ENCODE peak calls at places on chromosomes 2 and 18, in five cellular contexts. One of them, this sample, is unnamed.

GRCh38 chr2:72755647-72756423 is 70.0 kb downstream of the EXOC6B start:
- DNase-seq in stomach: no peak
- DNase-seq in HCT116: no peak
- DNase-seq in SK-N-SH: no peak
- DNase-seq in OCI-LY7: no peak
- DNase-seq in this sample: no peak

GRCh38 chr2:86000938-86001312 is 104.8 kb downstream of the POLR1A start:
- DNase-seq in stomach: no peak
- DNase-seq in HCT116: no peak
- DNase-seq in SK-N-SH: no peak
- DNase-seq in OCI-LY7: no peak
- DNase-seq in this sample: no peak

GRCh38 chr2:71682341-71682740 is 229.0 kb downstream of the DYSF start:
- DNase-seq in stomach: no peak
- DNase-seq in HCT116: no peak
- DNase-seq in SK-N-SH: no peak
- DNase-seq in OCI-LY7: no peak
- DNase-seq in this sample: no peak

GRCh38 chr2:98772531-98772930 is 41.6 kb upstream of the MGAT4A start:
- DNase-seq in stomach: no peak
- DNase-seq in HCT116: no peak
- DNase-seq in SK-N-SH: no peak
- DNase-seq in OCI-LY7: no peak
- DNase-seq in this sample: no peak

GRCh38 chr2:145273840-145274239 is 753.9 kb upstream of the ZEB2 start:
- DNase-seq in stomach: no peak
- DNase-seq in HCT116: peak
- DNase-seq in SK-N-SH: no peak
- DNase-seq in OCI-LY7: no peak
- DNase-seq in this sample: no peak

GRCh38 chr2:190640124-190640523 is 8.8 kb upstream of the NAB1 start:
- DNase-seq in stomach: no peak
- DNase-seq in HCT116: no peak
- DNase-seq in SK-N-SH: no peak
- DNase-seq in OCI-LY7: no peak
- DNase-seq in this sample: no peak

GRCh38 chr2:231088779-231089178 is 32.1 kb downstream of the PSMD1 start:
- DNase-seq in stomach: no peak
- DNase-seq in HCT116: no peak
- DNase-seq in SK-N-SH: no peak
- DNase-seq in OCI-LY7: no peak
- DNase-seq in this sample: no peak

GRCh38 chr2:227325824-227326195 is 759 bp downstream of the MFF start:
- DNase-seq in stomach: peak
- DNase-seq in HCT116: no peak
- DNase-seq in SK-N-SH: peak
- DNase-seq in OCI-LY7: peak
- DNase-seq in this sample: peak

GRCh38 chr2:182818541-182819308 is 47.7 kb downstream of the FRZB start:
- DNase-seq in stomach: no peak
- DNase-seq in HCT116: no peak
- DNase-seq in SK-N-SH: peak
- DNase-seq in OCI-LY7: no peak
- DNase-seq in this sample: no peak

GRCh38 chr18:400466-400865 is 100.0 kb downstream of the COLEC12 start:
- DNase-seq in stomach: no peak
- DNase-seq in HCT116: no peak
- DNase-seq in SK-N-SH: no peak
- DNase-seq in OCI-LY7: no peak
- DNase-seq in this sample: no peak

GRCh38 chr2:10344105-10345066 is 41.7 kb downstream of the HPCAL1 start:
- DNase-seq in stomach: no peak
- DNase-seq in HCT116: no peak
- DNase-seq in SK-N-SH: peak
- DNase-seq in OCI-LY7: no peak
- DNase-seq in this sample: no peak

GRCh38 chr2:144162652-144163051 is 357.3 kb downstream of the ZEB2 start:
- DNase-seq in stomach: peak
- DNase-seq in HCT116: peak
- DNase-seq in SK-N-SH: no peak
- DNase-seq in OCI-LY7: peak
- DNase-seq in this sample: peak

GRCh38 chr2:60676950-60677349 is 79.1 kb upstream of the PAPOLG start:
- DNase-seq in stomach: no peak
- DNase-seq in HCT116: no peak
- DNase-seq in SK-N-SH: no peak
- DNase-seq in OCI-LY7: no peak
- DNase-seq in this sample: no peak

GRCh38 chr2:167820488-167820887 is 426.9 kb downstream of the STK39 start:
- DNase-seq in stomach: no peak
- DNase-seq in HCT116: no peak
- DNase-seq in SK-N-SH: no peak
- DNase-seq in OCI-LY7: no peak
- DNase-seq in this sample: no peak

GRCh38 chr2:95023222-95023597 is 2.3 kb upstream of the MAL start:
- DNase-seq in stomach: peak
- DNase-seq in HCT116: peak
- DNase-seq in SK-N-SH: no peak
- DNase-seq in OCI-LY7: peak
- DNase-seq in this sample: no peak

GRCh38 chr2:177282101-177282573 is 17.6 kb upstream of the NFE2L2 start:
- DNase-seq in stomach: no peak
- DNase-seq in HCT116: no peak
- DNase-seq in SK-N-SH: no peak
- DNase-seq in OCI-LY7: no peak
- DNase-seq in this sample: no peak

DNA sequence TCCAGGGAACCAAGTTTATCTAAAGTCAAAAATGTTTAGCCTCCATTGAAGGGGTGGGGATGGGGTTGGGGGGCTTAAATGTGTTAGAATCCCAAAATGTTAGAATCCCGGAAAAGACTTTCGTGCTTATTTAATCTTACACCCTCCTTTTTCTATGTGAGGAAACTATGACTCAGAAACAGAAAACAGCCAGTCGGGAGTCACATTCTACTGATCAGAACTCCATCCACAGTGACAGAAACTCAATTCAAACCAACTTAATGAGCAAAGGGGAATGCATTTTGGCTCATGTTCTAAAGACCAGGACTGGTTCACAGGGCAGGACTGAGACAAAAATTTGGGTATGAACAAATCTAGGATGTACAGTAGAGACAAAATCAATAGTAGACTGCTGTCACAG is 31.9 kb upstream of the AFTPH start:
- DNase-seq in stomach: no peak
- DNase-seq in HCT116: no peak
- DNase-seq in SK-N-SH: no peak
- DNase-seq in OCI-LY7: no peak
- DNase-seq in this sample: no peak
- TF ChIP-seq CTCF in stomach: no peak
- TF ChIP-seq CTCF in HCT116: no peak
- TF ChIP-seq CTCF in SK-N-SH: no peak
- TF ChIP-seq CTCF in OCI-LY7: no peak
- TF ChIP-seq CTCF in this sample: no peak

GRCh38 chr2:31729442-31730092 is 148.8 kb upstream of the SRD5A2 start:
- DNase-seq in stomach: no peak
- DNase-seq in HCT116: peak
- DNase-seq in SK-N-SH: peak
- DNase-seq in OCI-LY7: peak
- DNase-seq in this sample: peak
- TF ChIP-seq CTCF in stomach: no peak
- TF ChIP-seq CTCF in HCT116: peak
- TF ChIP-seq CTCF in SK-N-SH: peak
- TF ChIP-seq CTCF in OCI-LY7: peak
- TF ChIP-seq CTCF in this sample: peak

GRCh38 chr18:1805526-1805925 is 765.8 kb downstream of the METTL4 start:
- DNase-seq in stomach: no peak
- DNase-seq in HCT116: no peak
- DNase-seq in SK-N-SH: no peak
- DNase-seq in OCI-LY7: no peak
- DNase-seq in this sample: no peak

GRCh38 chr18:1811282-1811681 is 760.0 kb downstream of the METTL4 start:
- DNase-seq in stomach: no peak
- DNase-seq in HCT116: no peak
- DNase-seq in SK-N-SH: no peak
- DNase-seq in OCI-LY7: no peak
- DNase-seq in this sample: no peak

GRCh38 chr18:1806884-1807615 is 764.3 kb downstream of the METTL4 start:
- DNase-seq in stomach: no peak
- DNase-seq in HCT116: no peak
- DNase-seq in SK-N-SH: no peak
- DNase-seq in OCI-LY7: no peak
- DNase-seq in this sample: no peak
- TF ChIP-seq CTCF in stomach: no peak
- TF ChIP-seq CTCF in HCT116: peak
- TF ChIP-seq CTCF in SK-N-SH: no peak
- TF ChIP-seq CTCF in OCI-LY7: peak
- TF ChIP-seq CTCF in this sample: no peak

GRCh38 chr18:36622610-36623009 is 206.2 kb downstream of the TPGS2 start:
- DNase-seq in stomach: no peak
- DNase-seq in HCT116: no peak
- DNase-seq in SK-N-SH: no peak
- DNase-seq in OCI-LY7: no peak
- DNase-seq in this sample: no peak

GRCh38 chr18:36625386-36625785 is 203.4 kb downstream of the TPGS2 start:
- DNase-seq in stomach: no peak
- DNase-seq in HCT116: no peak
- DNase-seq in SK-N-SH: no peak
- DNase-seq in OCI-LY7: no peak
- DNase-seq in this sample: no peak

GRCh38 chr18:36627616-36628015 is 201.2 kb downstream of the TPGS2 start:
- DNase-seq in stomach: no peak
- DNase-seq in HCT116: no peak
- DNase-seq in SK-N-SH: no peak
- DNase-seq in OCI-LY7: no peak
- DNase-seq in this sample: no peak

GRCh38 chr18:36623681-36624080 is 205.1 kb downstream of the TPGS2 start:
- DNase-seq in stomach: no peak
- DNase-seq in HCT116: no peak
- DNase-seq in SK-N-SH: no peak
- DNase-seq in OCI-LY7: no peak
- DNase-seq in this sample: no peak

GRCh38 chr18:36624451-36625167 is 204.2 kb downstream of the TPGS2 start:
- DNase-seq in stomach: no peak
- DNase-seq in HCT116: no peak
- DNase-seq in SK-N-SH: no peak
- DNase-seq in OCI-LY7: no peak
- DNase-seq in this sample: no peak
- TF ChIP-seq CTCF in stomach: no peak
- TF ChIP-seq CTCF in HCT116: peak
- TF ChIP-seq CTCF in SK-N-SH: no peak
- TF ChIP-seq CTCF in OCI-LY7: no peak
- TF ChIP-seq CTCF in this sample: no peak

GRCh38 chr2:15548974-15549373 is 12.2 kb downstream of the NBAS start:
- DNase-seq in stomach: no peak
- DNase-seq in HCT116: no peak
- DNase-seq in SK-N-SH: no peak
- DNase-seq in OCI-LY7: no peak
- DNase-seq in this sample: no peak

GRCh38 chr2:15546297-15547098 is 14.6 kb downstream of the NBAS start:
- DNase-seq in stomach: no peak
- DNase-seq in HCT116: no peak
- DNase-seq in SK-N-SH: no peak
- DNase-seq in OCI-LY7: no peak
- DNase-seq in this sample: no peak

GRCh38 chr2:15544227-15544626 is 16.9 kb downstream of the NBAS start:
- DNase-seq in stomach: no peak
- DNase-seq in HCT116: no peak
- DNase-seq in SK-N-SH: no peak
- DNase-seq in OCI-LY7: no peak
- DNase-seq in this sample: no peak

GRCh38 chr2:15543541-15543940 is 17.6 kb downstream of the NBAS start:
- DNase-seq in stomach: no peak
- DNase-seq in HCT116: no peak
- DNase-seq in SK-N-SH: no peak
- DNase-seq in OCI-LY7: no peak
- DNase-seq in this sample: no peak

DNA sequence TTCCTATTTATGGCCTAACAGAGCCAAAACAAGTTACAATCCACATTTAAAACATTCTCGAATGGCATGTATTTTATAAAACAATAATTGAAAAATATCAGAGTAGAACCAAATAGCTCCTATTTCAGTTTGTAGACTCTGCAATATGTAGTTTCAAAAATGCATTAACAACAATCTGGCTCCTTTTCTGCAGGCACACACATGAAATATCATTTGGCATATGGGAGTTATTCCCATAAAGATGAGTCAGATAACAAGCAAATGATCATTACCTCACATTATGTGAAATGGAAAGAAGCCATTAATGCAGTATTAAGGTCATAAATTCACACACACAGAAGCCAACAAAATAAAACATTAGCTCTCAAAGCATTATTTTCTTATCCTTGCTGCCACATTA is 14.0 kb downstream of the NBAS start:
- DNase-seq in stomach: no peak
- DNase-seq in HCT116: no peak
- DNase-seq in SK-N-SH: peak
- DNase-seq in OCI-LY7: no peak
- DNase-seq in this sample: no peak
- TF ChIP-seq CTCF in stomach: no peak
- TF ChIP-seq CTCF in HCT116: no peak
- TF ChIP-seq CTCF in SK-N-SH: no peak
- TF ChIP-seq CTCF in OCI-LY7: no peak
- TF ChIP-seq CTCF in this sample: no peak

DNA sequence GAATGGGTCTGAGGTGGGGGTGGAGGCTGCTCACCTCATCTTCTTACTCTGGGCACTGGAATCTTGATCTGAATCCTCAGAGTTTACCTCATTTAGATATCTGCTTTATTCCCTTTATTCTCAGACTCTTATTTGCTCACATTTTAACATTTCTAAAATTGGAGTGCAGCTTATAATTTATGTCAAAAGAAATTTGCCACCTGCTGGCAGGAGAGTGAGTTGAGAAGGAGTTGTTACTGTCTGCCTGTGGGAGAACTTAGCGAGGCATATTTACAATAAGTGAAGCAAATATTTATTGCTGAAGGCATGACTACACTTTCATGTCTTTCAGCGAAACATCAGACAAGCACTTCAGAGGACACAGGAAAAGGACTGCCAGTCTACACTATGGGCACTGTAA is 16.4 kb upstream of the KIAA2012 start:
- DNase-seq in stomach: no peak
- DNase-seq in HCT116: no peak
- DNase-seq in SK-N-SH: no peak
- DNase-seq in OCI-LY7: peak
- DNase-seq in this sample: no peak
- TF ChIP-seq CTCF in stomach: peak
- TF ChIP-seq CTCF in HCT116: peak
- TF ChIP-seq CTCF in SK-N-SH: peak
- TF ChIP-seq CTCF in OCI-LY7: peak
- TF ChIP-seq CTCF in this sample: peak

GRCh38 chr2:16218651-16219050 is 278.3 kb downstream of the MYCN start:
- DNase-seq in stomach: peak
- DNase-seq in HCT116: peak
- DNase-seq in SK-N-SH: peak
- DNase-seq in OCI-LY7: peak
- DNase-seq in this sample: peak
- TF ChIP-seq CTCF in stomach: peak
- TF ChIP-seq CTCF in HCT116: peak
- TF ChIP-seq CTCF in SK-N-SH: no peak
- TF ChIP-seq CTCF in OCI-LY7: peak
- TF ChIP-seq CTCF in this sample: peak

This sample was measured in A549.